ENCODE peak calls at places on chromosome 7, in six cellular contexts. S is pancreas; G is CD8-positive, alpha-beta T cell; W is hepatocyte; X is tibial nerve; A is ovary. M is an unnamed sample.

GRCh38 chr7:80137410-80137809 is 2.8 kb downstream of the GNAI1 start:
- DNase-seq in S (no peak), G (no peak), W (no peak), X (no peak), A (no peak), M (no peak)

GRCh38 chr7:107946451-107946850 is 55.5 kb downstream of the DLD start:
- DNase-seq in S (no peak), G (no peak), W (no peak), X (no peak), A (no peak), M (no peak)

GRCh38 chr7:65371468-65371867 is 2.2 kb upstream of the ZNF92 start:
- DNase-seq in S (no peak), G (no peak), W (peak; percentile 46), X (no peak), A (peak; percentile 11), M (no peak)

GRCh38 chr7:102856036-102856435 is 56.8 kb upstream of the LRRC17 start:
- DNase-seq in S (no peak), G (no peak), W (no peak), X (no peak), A (no peak), M (no peak)

GRCh38 chr7:7977774-7978173 is 9.2 kb downstream of the GLCCI1 start:
- DNase-seq in S (no peak), G (no peak), W (no peak), X (no peak), A (no peak), M (no peak)

GRCh38 chr7:2029936-2030335 is 202.8 kb downstream of the MAD1L1 start:
- DNase-seq in S (peak; percentile 43), G (no peak), W (no peak), X (no peak), A (no peak), M (no peak)

GRCh38 chr7:80942261-80943041 is 23.6 kb upstream of the SEMA3C start:
- DNase-seq in S (no peak), G (no peak), W (peak; percentile 83), X (no peak), A (peak; percentile 33), M (no peak)

GRCh38 chr7:31000161-31000693 is 36.5 kb downstream of the GHRHR start:
- DNase-seq in S (peak; percentile 37), G (no peak), W (no peak), X (peak; percentile 24), A (no peak), M (no peak)

GRCh38 chr7:159015081-159015893 is 129.4 kb downstream of the VIPR2 start:
- DNase-seq in S (peak; percentile 36), G (no peak), W (peak; percentile 58), X (peak; percentile 51), A (peak; percentile 95), M (no peak)

GRCh38 chr7:19290936-19291335 is 145.7 kb upstream of the FERD3L start:
- DNase-seq in S (no peak), G (no peak), W (no peak), X (no peak), A (no peak), M (no peak)

GRCh38 chr7:132614428-132615076 is 38.3 kb upstream of the PLXNA4 start:
- DNase-seq in S (peak; percentile 56), G (no peak), W (peak; percentile 43), X (no peak), A (peak; percentile 11), M (no peak)

GRCh38 chr7:11737723-11738122 is 94.3 kb downstream of the THSD7A start:
- DNase-seq in S (no peak), G (no peak), W (no peak), X (no peak), A (no peak), M (no peak)

GRCh38 chr7:142797799-142798377 is 27.1 kb downstream of the PRSS2 start:
- DNase-seq in S (no peak), G (no peak), W (no peak), X (no peak), A (no peak), M (peak; percentile 65)

GRCh38 chr7:104368006-104368405 is 39.6 kb downstream of the LHFPL3 start:
- DNase-seq in S (no peak), G (no peak), W (no peak), X (no peak), A (no peak), M (no peak)

GRCh38 chr7:159143780-159144755 is 599 bp downstream of the VIPR2 start:
- DNase-seq in S (peak; percentile 81), G (no peak), W (peak; percentile 57), X (no peak), A (peak; percentile 48), M (no peak)

GRCh38 chr7:55557666-55558188 is 14.6 kb downstream of the VOPP1 start:
- DNase-seq in S (no peak), G (no peak), W (no peak), X (no peak), A (no peak), M (peak; percentile 50)

GRCh38 chr7:18866359-18867036 is 250.9 kb downstream of the TWIST1 start:
- DNase-seq in S (no peak), G (no peak), W (peak; percentile 54), X (peak; percentile 76), A (no peak), M (no peak)

GRCh38 chr7:30079880-30080279 is 51.7 kb downstream of the PLEKHA8 start:
- DNase-seq in S (no peak), G (no peak), W (no peak), X (no peak), A (no peak), M (no peak)

GRCh38 chr7:34013421-34013820 is 108.1 kb downstream of the BMPER start:
- DNase-seq in S (no peak), G (no peak), W (no peak), X (no peak), A (no peak), M (no peak)

GRCh38 chr7:50504646-50505546 is 54.7 kb upstream of the FIGNL1 start:
- DNase-seq in S (no peak), G (no peak), W (no peak), X (no peak), A (no peak), M (no peak)

GRCh38 chr7:98022531-98022930 is 32.5 kb upstream of the OCM2 start:
- DNase-seq in S (no peak), G (no peak), W (no peak), X (no peak), A (no peak), M (no peak)

GRCh38 chr7:118184392-118184899 is 482 bp downstream of the LSM8 start:
- DNase-seq in S (no peak), G (no peak), W (no peak), X (no peak), A (no peak), M (no peak)

GRCh38 chr7:139231513-139232376 is 708 bp downstream of the UBN2 start:
- DNase-seq in S (peak; percentile 75), G (peak; percentile 19), W (peak; percentile 57), X (no peak), A (peak; percentile 19), M (peak; percentile 24)

GRCh38 chr7:68865351-68865885 is 732.9 kb upstream of the AUTS2 start:
- DNase-seq in S (no peak), G (no peak), W (no peak), X (no peak), A (no peak), M (no peak)

GRCh38 chr7:71350680-71351079 is 218.7 kb downstream of the GALNT17 start:
- DNase-seq in S (no peak), G (no peak), W (no peak), X (no peak), A (no peak), M (no peak)

GRCh38 chr7:129781856-129782256 is 170.3 kb downstream of the NRF1 start:
- DNase-seq in S (no peak), G (no peak), W (no peak), X (no peak), A (no peak), M (no peak)

GRCh38 chr7:128172151-128172550 is 68.9 kb upstream of the LEP start:
- DNase-seq in S (no peak), G (no peak), W (no peak), X (no peak), A (no peak), M (no peak)

GRCh38 chr7:79770053-79770452 is 316.6 kb upstream of the MAGI2 start:
- DNase-seq in S (no peak), G (no peak), W (no peak), X (no peak), A (no peak), M (no peak)

DNA sequence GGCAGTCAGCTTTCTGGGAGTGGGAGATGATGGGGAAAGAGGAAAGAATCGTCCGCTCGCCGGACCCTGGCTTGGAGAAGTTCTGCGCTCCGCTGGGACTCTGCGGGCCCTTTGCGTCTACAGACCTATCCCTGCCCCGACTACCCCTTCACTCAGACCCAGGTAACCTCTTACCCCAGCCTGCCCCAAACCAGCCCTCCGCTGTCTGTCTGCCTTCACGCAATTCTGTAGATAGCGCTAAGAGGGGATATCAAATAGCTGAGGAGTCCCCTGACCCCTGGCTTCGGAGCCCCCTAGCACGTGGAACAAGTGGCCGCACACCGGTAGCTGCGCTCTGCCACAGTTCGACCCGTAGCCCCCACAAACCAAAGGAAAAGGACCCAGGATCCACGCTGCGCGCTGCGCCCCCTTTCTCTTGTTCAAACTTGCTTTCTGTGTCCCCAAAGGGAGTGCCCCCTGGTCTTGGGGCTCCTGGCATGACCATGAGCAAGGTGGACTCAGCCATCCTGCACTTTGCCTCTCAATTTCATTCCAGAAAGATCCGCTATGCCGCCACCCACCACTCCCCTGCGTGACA is 7.0 kb downstream of the HOXA4 start:
- DNase-seq in S (no peak), G (no peak), W (no peak), X (no peak), A (no peak), M (no peak)
- H3K27ac ChIP-seq in S (no peak overlapping the region), G (no peak overlapping the region), W (peak overlapping the region; percentile 89), X (no peak overlapping the region), A (no peak overlapping the region), M (no peak overlapping the region)

GRCh38 chr7:156964971-156965370 is 15.5 kb downstream of the NOM1 start:
- DNase-seq in S (no peak), G (no peak), W (no peak), X (no peak), A (no peak), M (no peak)
- H3K36me3 ChIP-seq in S (no peaks in the 10 kb centered on the region), G (peaks cover 75% of the 10 kb centered on the region), W (no peaks in the 10 kb centered on the region), X (peaks cover 6% of the 10 kb centered on the region), A (no peaks in the 10 kb centered on the region), M (peaks cover 93% of the 10 kb centered on the region)

GRCh38 chr7:25852249-25852994 is 299.6 kb upstream of the NFE2L3 start:
- DNase-seq in S (peak; percentile 71), G (no peak), W (peak; percentile 73), X (peak; percentile 30), A (no peak), M (no peak)
- H3K27ac ChIP-seq in S (no peak overlapping the region), G (no peak overlapping the region), W (peak overlapping the region; percentile 60), X (peak overlapping the region; percentile 68), A (no peak overlapping the region), M (no peak overlapping the region)

GRCh38 chr7:47423196-47423595 is 158.7 kb downstream of the TNS3 start:
- DNase-seq in S (no peak), G (no peak), W (no peak), X (no peak), A (no peak), M (no peak)

GRCh38 chr7:47427046-47427643 is 154.8 kb downstream of the TNS3 start:
- DNase-seq in S (no peak), G (no peak), W (no peak), X (no peak), A (no peak), M (no peak)

GRCh38 chr7:47428052-47428779 is 153.7 kb downstream of the TNS3 start:
- DNase-seq in S (no peak), G (no peak), W (no peak), X (no peak), A (no peak), M (no peak)

GRCh38 chr7:47422631-47423030 is 159.3 kb downstream of the TNS3 start:
- DNase-seq in S (no peak), G (no peak), W (no peak), X (no peak), A (no peak), M (no peak)

GRCh38 chr7:47424523-47424922 is 157.4 kb downstream of the TNS3 start:
- DNase-seq in S (no peak), G (no peak), W (no peak), X (no peak), A (no peak), M (no peak)
- H3K36me3 ChIP-seq in S (no peaks in the 10 kb centered on the region), G (no peaks in the 10 kb centered on the region), W (no peaks in the 10 kb centered on the region), X (no peaks in the 10 kb centered on the region), A (no peaks in the 10 kb centered on the region), M (no peaks in the 10 kb centered on the region)

M was measured in CD4-positive, CD25-positive, alpha-beta regulatory T cell.